ENCODE peak calls at places on chromosomes 3 and 15, in four cellular contexts. One of them, this sample, is unnamed.

GRCh38 chr3:158731938-158732855 is at the start of gene RARRES1:
- DNase-seq in EL: peak
- DNase-seq in upper lobe of right lung: peak
- DNase-seq in kidney: peak
- DNase-seq in this sample: peak

GRCh38 chr3:105933871-105934270 is 65.1 kb upstream of the CBLB start:
- DNase-seq in EL: no peak
- DNase-seq in kidney: no peak
- DNase-seq in upper lobe of right lung: no peak
- DNase-seq in this sample: no peak

GRCh38 chr3:62174116-62174515 is 199.2 kb downstream of the FEZF2 start:
- DNase-seq in EL: no peak
- DNase-seq in upper lobe of right lung: no peak
- DNase-seq in kidney: no peak
- DNase-seq in this sample: no peak

GRCh38 chr15:91860498-91860897 is 7.0 kb downstream of the SLCO3A1 start:
- DNase-seq in EL: no peak
- DNase-seq in kidney: no peak
- DNase-seq in upper lobe of right lung: no peak
- DNase-seq in this sample: no peak

GRCh38 chr3:148648685-148649352 is 48.9 kb upstream of the AGTR1 start:
- DNase-seq in kidney: no peak
- DNase-seq in EL: peak
- DNase-seq in upper lobe of right lung: no peak
- DNase-seq in this sample: no peak

GRCh38 chr3:130896101-130896500 is 2.2 kb downstream of the ATP2C1 start:
- DNase-seq in EL: no peak
- DNase-seq in upper lobe of right lung: no peak
- DNase-seq in kidney: no peak
- DNase-seq in this sample: no peak

GRCh38 chr3:57974796-57975388 is 33.3 kb upstream of the FLNB start:
- DNase-seq in upper lobe of right lung: no peak
- DNase-seq in kidney: no peak
- DNase-seq in EL: peak
- DNase-seq in this sample: no peak

GRCh38 chr3:157832588-157832987 is 273.6 kb downstream of the SHOX2 start:
- DNase-seq in upper lobe of right lung: no peak
- DNase-seq in EL: peak
- DNase-seq in kidney: no peak
- DNase-seq in this sample: no peak

GRCh38 chr15:58981808-58982475 is 5.5 kb upstream of the RNF111 start:
- DNase-seq in EL: no peak
- DNase-seq in kidney: no peak
- DNase-seq in upper lobe of right lung: no peak
- DNase-seq in this sample: no peak

GRCh38 chr3:152043620-152044019 is 170.2 kb downstream of the SUCNR1 start:
- DNase-seq in upper lobe of right lung: no peak
- DNase-seq in kidney: no peak
- DNase-seq in EL: no peak
- DNase-seq in this sample: no peak

GRCh38 chr3:43259626-43260025 is 26.7 kb upstream of the SNRK start:
- DNase-seq in EL: no peak
- DNase-seq in kidney: no peak
- DNase-seq in upper lobe of right lung: no peak
- DNase-seq in this sample: no peak

This sample was measured in cardiac septum.